ENCODE peak calls at places on chromosome X, in eight cellular contexts. E is AG10803; F is left ventricle myocardium superior; J is NCI-H1417; D is NCI-H2029 treated with DMSO at 0.1 percent for 48 hours; V is NCI-H510A treated with DMSO at 0.1 percent for 48 hours; W is CD8-positive, alpha-beta memory T cell; P is activated T-cell treated with anti-CD3 and anti-CD28 coated beads, Interleukin-2, amount 50 U/mL, for 72 hours. T is an unnamed sample.

GRCh38 chrX:143837444-143837843 is 46.4 kb upstream of the UBE2NL start:
- DNase-seq in D (no peak), W (no peak), E (no peak), J (no peak), F (no peak), V (no peak), P (no peak), T (no peak)

GRCh38 chrX:47030339-47030738 is 47.9 kb upstream of the RGN start:
- DNase-seq in W (peak), P (peak), V (peak), E (peak), F (no peak), D (peak), J (peak), T (peak)

GRCh38 chrX:44544036-44544435 is 1.4 kb upstream of the FUNDC1 start:
- DNase-seq in J (no peak), F (no peak), D (no peak), E (no peak), W (no peak), V (no peak), P (no peak), T (no peak)

GRCh38 chrX:68931345-68931744 is 102.5 kb downstream of the EFNB1 start:
- DNase-seq in E (no peak), J (no peak), D (no peak), P (no peak), V (no peak), W (no peak), F (peak), T (no peak)

GRCh38 chrX:130216312-130216711 is 44.5 kb downstream of the RAB33A start:
- DNase-seq in F (no peak), E (peak), J (no peak), W (no peak), P (no peak), V (no peak), D (no peak), T (no peak)

GRCh38 chrX:44946771-44947170 is 73.8 kb downstream of the KDM6A start:
- DNase-seq in J (no peak), P (no peak), F (no peak), E (no peak), D (no peak), V (no peak), W (no peak), T (no peak)

GRCh38 chrX:71253253-71254091 is 468 bp downstream of the ZMYM3 start:
- DNase-seq in D (no peak), J (peak), P (peak), F (peak), V (peak), E (peak), W (no peak), T (peak)

GRCh38 chrX:121457096-121457495 is 409.7 kb downstream of the GLUD2 start:
- DNase-seq in E (no peak), P (no peak), F (no peak), D (no peak), J (no peak), V (no peak), W (no peak), T (no peak)

GRCh38 chrX:130330706-130331105 is 9.0 kb upstream of the SLC25A14 start:
- DNase-seq in E (peak), V (peak), P (peak), F (peak), W (peak), J (peak), D (peak), T (peak)

GRCh38 chrX:11647048-11647650 is 18.6 kb downstream of the ARHGAP6 start:
- DNase-seq in E (no peak), W (no peak), J (no peak), D (no peak), V (no peak), F (no peak), P (no peak), T (no peak)

GRCh38 chrX:153871451-153871850 is 14.5 kb downstream of the L1CAM start:
- DNase-seq in E (no peak), V (no peak), J (no peak), W (no peak), F (no peak), P (no peak), D (no peak), T (no peak)

GRCh38 chrX:44828008-44828605 is 15.7 kb upstream of the DUSP21 start:
- DNase-seq in J (no peak), V (no peak), D (no peak), W (no peak), P (no peak), E (peak), F (no peak), T (no peak)

GRCh38 chrX:3743821-3744439 is 30.5 kb upstream of the PRKX start:
- DNase-seq in V (no peak), E (no peak), J (no peak), F (no peak), D (no peak), W (peak), P (peak), T (no peak)

GRCh38 chrX:48761674-48762471 is at the start of gene GLOD5:
- DNase-seq in E (peak), P (peak), W (no peak), D (peak), J (peak), V (peak), F (no peak), T (peak)

GRCh38 chrX:12315526-12315925 is 177.3 kb downstream of the FRMPD4 start:
- DNase-seq in V (no peak), F (no peak), J (no peak), P (no peak), D (no peak), W (no peak), E (peak), T (no peak)

GRCh38 chrX:108298165-108298602 is 140.0 kb downstream of the COL4A6 start:
- DNase-seq in D (no peak), V (no peak), J (no peak), W (no peak), F (no peak), P (no peak), E (no peak), T (no peak)

GRCh38 chrX:41558531-41558930 is 111.4 kb downstream of the NYX start:
- DNase-seq in J (no peak), P (no peak), D (no peak), V (no peak), W (peak), E (peak), F (no peak), T (no peak)

GRCh38 chrX:41906515-41907165 is 16.7 kb downstream of the CASK start:
- DNase-seq in E (peak), F (no peak), P (peak), D (no peak), V (no peak), W (no peak), J (no peak), T (no peak)

GRCh38 chrX:16665089-16665488 is 15.1 kb downstream of the S100G start:
- DNase-seq in V (no peak), F (no peak), D (no peak), E (peak), J (no peak), W (no peak), P (no peak), T (no peak)

GRCh38 chrX:10190367-10190766 is 33.6 kb downstream of the CLCN4 start:
- DNase-seq in W (no peak), J (peak), D (no peak), P (peak), V (peak), E (peak), F (no peak), T (peak)

GRCh38 chrX:68895339-68896250 is 66.8 kb downstream of the EFNB1 start:
- DNase-seq in P (no peak), V (no peak), J (no peak), F (peak), W (no peak), E (peak), D (no peak), T (peak)

GRCh38 chrX:119419898-119420297 is 20.8 kb downstream of the SLC25A43 start:
- DNase-seq in W (no peak), E (no peak), D (no peak), V (no peak), F (no peak), P (no peak), J (no peak), T (no peak)

GRCh38 chrX:153909024-153909979 is 4.8 kb downstream of the AVPR2 start:
- DNase-seq in E (no peak), P (peak), J (peak), F (no peak), W (no peak), D (no peak), V (no peak), T (no peak)

GRCh38 chrX:130893356-130894085 is 9.5 kb downstream of the ENOX2 start:
- DNase-seq in P (no peak), W (no peak), D (no peak), E (no peak), J (no peak), V (no peak), F (no peak), T (no peak)

GRCh38 chrX:110462957-110463356 is 104.3 kb downstream of the RTL9 start:
- DNase-seq in F (no peak), W (no peak), V (no peak), D (no peak), P (no peak), J (no peak), E (no peak), T (peak)

GRCh38 chrX:54182194-54182863 is 725 bp downstream of the FAM120C start:
- DNase-seq in E (peak), W (peak), J (peak), P (peak), D (no peak), F (peak), V (peak), T (peak)

GRCh38 chrX:17500145-17500579 is 125.2 kb downstream of the NHS start:
- DNase-seq in F (no peak), W (no peak), V (no peak), J (no peak), P (no peak), D (peak), E (peak), T (no peak)

GRCh38 chrX:85012098-85012497 is 8.4 kb downstream of the APOOL start:
- DNase-seq in V (no peak), J (no peak), D (no peak), F (no peak), P (no peak), E (no peak), W (no peak), T (no peak)

GRCh38 chrX:105975382-105975781 is 63.1 kb downstream of the SERPINA7 start:
- DNase-seq in D (no peak), E (no peak), F (no peak), V (peak), J (no peak), W (no peak), P (no peak), T (no peak)

GRCh38 chrX:32408389-32408788 is 803.0 kb downstream of the DMD start:
- DNase-seq in E (no peak), V (no peak), F (no peak), D (no peak), J (no peak), P (no peak), W (no peak), T (no peak)

GRCh38 chrX:80765226-80765625 is 44.5 kb downstream of the BRWD3 start:
- DNase-seq in D (no peak), J (no peak), F (no peak), E (peak), W (no peak), P (no peak), V (no peak), T (no peak)

GRCh38 chrX:14554132-14554715 is 24.9 kb downstream of the GLRA2 start:
- DNase-seq in P (no peak), D (no peak), F (no peak), V (no peak), E (no peak), W (no peak), J (no peak), T (peak)

GRCh38 chrX:131675596-131676194 is 131.8 kb downstream of the OR13H1 start:
- DNase-seq in F (no peak), W (no peak), D (no peak), E (no peak), J (no peak), V (peak), P (no peak), T (no peak)

GRCh38 chrX:46831620-46832327 is 5.1 kb upstream of the RP2 start:
- DNase-seq in E (peak), V (no peak), F (no peak), D (no peak), J (no peak), P (peak), W (no peak), T (no peak)

GRCh38 chrX:155148724-155149537 is 67.3 kb upstream of the VBP1 start:
- DNase-seq in E (peak), W (no peak), V (no peak), J (peak), P (peak), D (peak), F (no peak), T (no peak)

T was measured in DMS79 treated with DMSO at 0.1 percent for 48 hours.